ENCODE peak calls at places on chromosome 10, in nine cellular contexts. M, P, B, R, L, W, A, S and T are unnamed samples.

GRCh38 chr10:121393522-121393921 is 204.7 kb downstream of the FGFR2 start:
- DNase-seq in L (no peak), B (no peak), W (no peak), A (no peak), S (no peak), M (no peak), P (no peak), R (peak), T (no peak)

GRCh38 chr10:48692748-48693147 is 8.1 kb downstream of the WDFY4 start:
- DNase-seq in A (no peak), L (no peak), W (no peak), M (no peak), P (no peak), S (no peak), B (no peak), R (no peak), T (no peak)

GRCh38 chr10:130368761-130369560 is 232.8 kb downstream of the GLRX3 start:
- DNase-seq in R (no peak), W (no peak), L (no peak), A (no peak), M (no peak), P (no peak), B (no peak), S (no peak), T (peak)

GRCh38 chr10:103648951-103649532 is 155.5 kb downstream of the NEURL1 start:
- DNase-seq in L (no peak), W (no peak), R (no peak), A (no peak), P (no peak), M (no peak), B (peak), S (no peak), T (no peak)

GRCh38 chr10:103441206-103441605 is 11.0 kb downstream of the CALHM2 start:
- DNase-seq in B (peak), L (no peak), W (no peak), P (no peak), M (no peak), R (no peak), A (no peak), S (no peak), T (no peak)

GRCh38 chr10:9331583-9332008 is 1277.1 kb downstream of the GATA3 start:
- DNase-seq in A (peak), R (peak), P (peak), B (peak), M (peak), L (peak), S (peak), W (peak), T (peak)

GRCh38 chr10:76432274-76433012 is 1001.0 kb downstream of the LRMDA start:
- DNase-seq in P (no peak), S (peak), L (no peak), W (no peak), M (peak), B (peak), A (peak), R (no peak), T (no peak)

GRCh38 chr10:79044036-79044664 is 24.6 kb upstream of the ZMIZ1 start:
- DNase-seq in L (no peak), M (no peak), A (no peak), R (no peak), S (no peak), W (no peak), P (no peak), B (no peak), T (no peak)

GRCh38 chr10:80412521-80412920 is 4.2 kb downstream of the PRXL2A start:
- DNase-seq in W (no peak), R (no peak), S (no peak), P (no peak), B (no peak), A (no peak), M (no peak), L (no peak), T (no peak)

GRCh38 chr10:78337646-78338391 is 304.2 kb downstream of the RPS24 start:
- DNase-seq in S (no peak), R (no peak), P (no peak), W (no peak), M (no peak), B (peak), L (no peak), A (no peak), T (no peak)

GRCh38 chr10:30383366-30383765 is 34.3 kb upstream of the MTPAP start:
- DNase-seq in R (no peak), W (no peak), P (no peak), A (no peak), S (no peak), L (no peak), B (peak), M (no peak), T (no peak)

GRCh38 chr10:22899775-22900174 is 28.1 kb upstream of the ARMC3 start:
- DNase-seq in P (no peak), S (no peak), R (no peak), M (no peak), B (no peak), W (no peak), A (no peak), L (no peak), T (no peak)

GRCh38 chr10:31929986-31930675 is 1.5 kb upstream of the ARHGAP12 start:
- DNase-seq in P (no peak), L (no peak), R (peak), B (peak), M (no peak), S (no peak), W (peak), A (no peak), T (no peak)

GRCh38 chr10:8182841-8183240 is 128.4 kb downstream of the GATA3 start:
- DNase-seq in B (no peak), W (no peak), A (no peak), L (no peak), P (no peak), M (no peak), R (no peak), S (no peak), T (no peak)

GRCh38 chr10:17379151-17379690 is 75.2 kb downstream of the ST8SIA6 start:
- DNase-seq in B (no peak), M (no peak), A (no peak), P (no peak), R (no peak), W (no peak), L (no peak), S (no peak), T (no peak)

GRCh38 chr10:109591631-109592030 is 331.7 kb downstream of the XPNPEP1 start:
- DNase-seq in W (no peak), A (no peak), S (peak), P (no peak), L (no peak), R (no peak), M (no peak), B (peak), T (no peak)

GRCh38 chr10:77220150-77220549 is 417.5 kb downstream of the KCNMA1 start:
- DNase-seq in B (no peak), A (no peak), R (no peak), S (no peak), P (no peak), W (no peak), M (no peak), L (no peak), T (no peak)

GRCh38 chr10:12196531-12197211 is 683 bp downstream of the CDC123 start:
- DNase-seq in L (no peak), W (no peak), R (no peak), B (peak), P (no peak), S (no peak), M (no peak), A (no peak), T (no peak)

GRCh38 chr10:12195603-12196506 is at the start of the genes CDC123 and NUDT5:
- DNase-seq in R (peak), P (peak), L (peak), S (peak), B (peak), A (peak), W (peak), M (peak), T (peak)

GRCh38 chr10:12194752-12195271 is 879 bp downstream of the NUDT5 start:
- DNase-seq in M (peak), L (no peak), P (peak), B (peak), S (peak), A (peak), R (peak), W (peak), T (peak)

GRCh38 chr10:12193193-12193592 is 2.5 kb downstream of the NUDT5 start:
- DNase-seq in P (no peak), B (peak), A (no peak), L (no peak), M (no peak), S (peak), R (no peak), W (no peak), T (no peak)

DNA sequence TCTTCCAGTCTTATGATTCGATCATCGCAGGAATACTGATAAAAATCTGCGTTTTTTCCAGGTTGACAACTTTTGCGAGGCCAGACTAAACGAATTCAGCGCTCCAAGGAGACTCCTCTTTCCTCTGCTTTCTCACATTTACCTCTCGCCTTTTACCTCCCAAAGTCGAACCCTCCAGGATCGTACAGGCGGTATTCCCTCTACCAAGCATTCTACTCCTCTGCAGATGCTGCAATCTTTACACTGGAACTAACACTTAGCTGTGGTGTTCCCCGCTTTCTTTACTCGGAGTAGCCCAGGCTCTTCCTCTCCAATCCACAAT is 449 bp downstream of the NUDT5 start:
- DNase-seq in W (peak), P (no peak), M (no peak), R (no peak), S (peak), B (no peak), A (no peak), L (no peak), T (no peak)
- TF ChIP-seq EZH2phosphoT487 in W (no peak), P (no peak), M (no peak), R (no peak), S (no peak), B (no peak), A (no peak), L (no peak), T (no peak)

DNA sequence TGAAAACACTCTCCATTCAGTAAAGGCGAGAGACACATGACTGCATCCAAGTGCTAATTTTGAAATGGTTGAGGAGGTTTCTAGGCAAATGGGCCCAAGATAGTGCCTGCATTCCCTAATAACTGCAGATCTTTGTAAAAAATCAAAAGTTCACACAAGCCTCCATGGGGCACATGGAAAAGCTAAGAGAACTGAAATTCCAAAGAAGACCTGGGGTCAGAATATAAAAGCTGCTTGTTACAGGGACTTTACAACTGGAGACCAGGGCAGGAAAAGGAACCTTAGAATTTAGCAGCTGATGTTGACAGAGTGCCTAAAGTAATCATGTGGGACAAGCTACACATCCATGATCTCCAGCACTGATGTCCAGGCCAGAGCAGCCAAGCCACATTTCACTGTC is 10.0 kb upstream of the ABI1 start:
- DNase-seq in B (no peak), W (no peak), R (no peak), M (no peak), L (no peak), S (no peak), A (no peak), P (no peak), T (no peak)
- H2AFZ ChIP-seq in B (no peak), W (no peak), R (no peak), M (no peak), L (no peak), S (no peak), A (peak), P (peak), T (no peak)

GRCh38 chr10:69068549-69068948 is 19.4 kb upstream of the SRGN start:
- DNase-seq in W (no peak), S (no peak), P (no peak), B (no peak), L (no peak), M (no peak), R (no peak), A (no peak), T (no peak)
- TF ChIP-seq EZH2phosphoT487 in W (no peak), S (no peak), P (no peak), B (no peak), L (no peak), M (no peak), R (no peak), A (no peak), T (no peak)

GRCh38 chr10:111079781-111080180 is 3.0 kb downstream of the ADRA2A start:
- DNase-seq in M (no peak), A (no peak), W (no peak), S (no peak), L (no peak), B (no peak), P (no peak), R (no peak), T (no peak)

GRCh38 chr10:111081595-111081994 is 4.8 kb downstream of the ADRA2A start:
- DNase-seq in R (no peak), L (no peak), S (no peak), M (no peak), P (no peak), W (no peak), A (no peak), B (no peak), T (no peak)

GRCh38 chr10:111079241-111079760 is 2.5 kb downstream of the ADRA2A start:
- DNase-seq in W (no peak), A (peak), P (no peak), B (no peak), S (no peak), L (no peak), R (no peak), M (no peak), T (no peak)

GRCh38 chr10:111078505-111079185 is 1.8 kb downstream of the ADRA2A start:
- DNase-seq in P (peak), W (no peak), B (peak), A (peak), L (no peak), S (no peak), R (no peak), M (no peak), T (no peak)

GRCh38 chr10:111080224-111080623 is 3.4 kb downstream of the ADRA2A start:
- DNase-seq in L (no peak), B (no peak), W (no peak), A (no peak), P (no peak), R (no peak), S (no peak), M (no peak), T (no peak)
- H2AFZ ChIP-seq in L (no peak), B (no peak), W (no peak), A (no peak), P (no peak), R (no peak), S (no peak), M (no peak), T (no peak)

GRCh38 chr10:88813200-88813599 is 10.7 kb downstream of the LIPM start:
- DNase-seq in B (no peak), M (no peak), L (no peak), W (no peak), R (no peak), A (no peak), P (no peak), S (no peak), T (no peak)

GRCh38 chr10:88810196-88810961 is 7.8 kb downstream of the LIPM start:
- DNase-seq in S (peak), R (peak), W (peak), A (peak), L (peak), P (peak), M (peak), B (peak), T (peak)
- TF ChIP-seq EZH2phosphoT487 in S (no peak), R (no peak), W (no peak), A (no peak), L (no peak), P (no peak), M (no peak), B (no peak), T (no peak)

GRCh38 chr10:100518761-100519241 is 860 bp downstream of the SEC31B start:
- DNase-seq in A (peak), P (peak), R (peak), L (peak), M (peak), S (peak), B (peak), W (peak), T (peak)

GRCh38 chr10:100519321-100520051 is at the start of gene SEC31B:
- DNase-seq in B (peak), P (peak), W (no peak), L (no peak), R (no peak), S (no peak), M (peak), A (peak), T (peak)

GRCh38 chr10:100522107-100522811 is 2.6 kb upstream of the SEC31B start:
- DNase-seq in S (peak), R (no peak), A (no peak), W (no peak), M (no peak), L (no peak), P (no peak), B (peak), T (no peak)

GRCh38 chr10:100520811-100521210 is 1.1 kb upstream of the SEC31B start:
- DNase-seq in M (no peak), R (no peak), S (peak), B (peak), W (no peak), L (no peak), P (no peak), A (no peak), T (no peak)

DNA sequence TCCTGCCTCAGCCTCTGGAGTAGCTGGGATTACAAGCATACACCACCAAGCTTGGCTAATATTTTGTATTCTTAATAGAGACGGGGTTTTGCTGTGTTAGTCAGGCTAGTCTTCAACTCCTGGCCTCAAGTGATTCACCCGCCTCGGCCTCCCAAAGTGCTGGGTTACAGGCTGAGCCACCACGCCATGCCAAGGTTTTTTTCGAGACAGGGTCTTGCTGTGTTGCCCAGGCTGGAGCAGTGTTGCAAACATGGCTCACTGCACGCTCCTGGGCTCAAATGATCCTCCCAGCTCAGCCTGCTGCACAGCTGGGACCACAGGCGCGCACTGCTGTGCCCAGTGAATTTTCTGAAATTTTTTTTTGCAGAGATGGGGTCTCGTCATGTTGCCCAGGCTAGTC is 3.3 kb upstream of the SEC31B start:
- DNase-seq in W (no peak), R (no peak), B (peak), S (no peak), M (no peak), L (no peak), P (no peak), A (no peak), T (no peak)
- H2AFZ ChIP-seq in W (no peak), R (no peak), B (no peak), S (no peak), M (no peak), L (no peak), P (no peak), A (no peak), T (no peak)

DNA sequence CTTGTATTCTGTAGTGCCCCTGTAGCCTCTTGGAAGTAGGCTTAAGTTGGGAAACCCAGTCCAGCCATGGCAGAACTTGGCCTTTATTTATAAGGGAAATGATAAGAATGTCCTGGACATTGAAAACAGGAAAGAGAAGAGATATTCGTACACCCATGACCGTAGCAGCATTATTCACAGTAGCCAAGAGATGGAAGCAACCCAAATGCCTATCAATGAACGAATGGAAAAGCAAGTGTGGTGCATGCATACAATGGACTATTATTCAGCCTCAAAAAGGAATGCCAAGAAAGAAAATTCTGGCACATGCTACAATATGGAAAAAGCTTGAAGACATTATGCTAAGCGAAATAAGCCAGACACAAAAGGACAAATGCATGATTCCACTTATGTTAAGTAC is 315.3 kb downstream of the CXCL12 start:
- DNase-seq in W (no peak), A (no peak), R (no peak), M (no peak), B (peak), S (no peak), P (no peak), L (no peak), T (no peak)
- TF ChIP-seq EZH2phosphoT487 in W (no peak), A (no peak), R (no peak), M (no peak), B (no peak), S (no peak), P (no peak), L (no peak), T (no peak)

GRCh38 chr10:73937333-73938020 is 26.5 kb downstream of the PLAU start:
- DNase-seq in P (no peak), R (no peak), L (no peak), M (no peak), S (peak), W (no peak), A (no peak), B (no peak), T (no peak)
- H2AFZ ChIP-seq in P (no peak), R (no peak), L (no peak), M (peak), S (peak), W (no peak), A (peak), B (peak), T (no peak)